ENCODE peak calls at places on chromosome 14, in six cellular contexts. V is WERI-Rb-1, O is upper lobe of right lung, F is right lobe of liver, X is endodermal cell, I is mammary epithelial cell. R is an unnamed sample. For H3K9me3, the result is how much of the 10 kb centered on the place peaks cover.

GRCh38 chr14:95620659-95621059 is 65.6 kb upstream of the TCL1B start:
- DNase-seq in V (no peak), O (no peak), F (no peak), X (no peak), I (no peak), R (no peak)

GRCh38 chr14:67514650-67515385 is 18.3 kb upstream of the PLEKHH1 start:
- DNase-seq in V (peak), O (peak), F (peak), X (peak), I (no peak), R (peak)

GRCh38 chr14:29316936-29317335 is 550.3 kb downstream of the FOXG1 start:
- DNase-seq in V (no peak), O (no peak), F (no peak), X (no peak), I (no peak), R (no peak)

GRCh38 chr14:85539510-85539909 is 9.6 kb downstream of the FLRT2 start:
- DNase-seq in V (no peak), O (no peak), F (no peak), X (no peak), I (no peak), R (no peak)

GRCh38 chr14:102018251-102018650 is 53.9 kb downstream of the DYNC1H1 start:
- DNase-seq in V (no peak), O (no peak), F (no peak), X (no peak), I (no peak), R (no peak)

GRCh38 chr14:43687866-43688265 is 819.2 kb downstream of the FSCB start:
- DNase-seq in V (no peak), O (no peak), F (no peak), X (no peak), I (peak), R (no peak)

GRCh38 chr14:64758025-64758521 is 53.8 kb downstream of the PLEKHG3 start:
- DNase-seq in V (no peak), O (no peak), F (no peak), X (peak), I (peak), R (no peak)

GRCh38 chr14:64753374-64753773 is 49.1 kb downstream of the PLEKHG3 start:
- DNase-seq in V (no peak), O (no peak), F (no peak), X (no peak), I (no peak), R (no peak)

GRCh38 chr14:68248481-68249255 is 429.1 kb downstream of the RAD51B start:
- DNase-seq in V (no peak), O (peak), F (peak), X (peak), I (peak), R (peak)

GRCh38 chr14:71933026-71933587 is 878 bp downstream of the RGS6 start:
- DNase-seq in V (no peak), O (no peak), F (no peak), X (peak), I (peak), R (no peak)

DNA sequence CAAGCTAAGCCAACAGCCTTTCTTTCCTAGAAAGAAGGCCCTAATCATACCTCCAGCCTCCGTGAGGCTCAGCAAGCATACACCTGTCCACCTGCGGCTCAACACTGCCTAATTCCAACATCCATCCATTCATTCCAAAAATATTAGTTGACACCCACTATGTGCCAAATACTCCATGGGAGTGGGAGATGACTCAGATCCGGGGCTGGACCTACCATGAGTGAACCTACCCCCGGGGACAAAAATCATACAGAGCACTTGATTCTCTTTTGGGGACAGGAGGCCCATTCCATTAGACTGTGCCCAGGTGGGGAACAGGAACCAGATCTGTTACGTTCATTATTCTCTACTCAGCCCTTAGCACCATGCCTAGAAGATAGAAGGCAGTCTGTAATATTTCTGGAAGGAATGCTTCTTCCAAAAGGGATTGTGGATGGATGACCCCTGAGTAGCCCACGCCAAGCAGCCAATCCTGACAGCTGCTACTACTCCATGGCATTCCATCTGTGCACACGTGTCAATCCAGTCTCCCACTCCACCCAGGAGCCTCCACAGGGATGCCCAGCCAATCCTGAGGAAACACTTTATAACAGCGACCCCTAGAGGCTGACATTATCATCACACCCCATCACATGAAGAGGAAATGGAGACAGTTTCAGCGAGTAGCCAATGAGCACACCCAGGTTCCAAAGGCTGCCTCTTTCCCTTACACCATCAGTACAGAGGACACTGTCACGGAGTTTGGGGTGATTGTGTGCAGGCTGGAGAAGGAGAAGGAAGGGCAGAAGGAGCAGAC is 170.7 kb downstream of the ESRRB start:
- DNase-seq in V (peak), O (no peak), F (no peak), X (peak), I (peak), R (no peak)
- TF ChIP-seq CTCF in V (peak), O (peak), F (no peak), X (peak), I (peak), R (peak)

DNA sequence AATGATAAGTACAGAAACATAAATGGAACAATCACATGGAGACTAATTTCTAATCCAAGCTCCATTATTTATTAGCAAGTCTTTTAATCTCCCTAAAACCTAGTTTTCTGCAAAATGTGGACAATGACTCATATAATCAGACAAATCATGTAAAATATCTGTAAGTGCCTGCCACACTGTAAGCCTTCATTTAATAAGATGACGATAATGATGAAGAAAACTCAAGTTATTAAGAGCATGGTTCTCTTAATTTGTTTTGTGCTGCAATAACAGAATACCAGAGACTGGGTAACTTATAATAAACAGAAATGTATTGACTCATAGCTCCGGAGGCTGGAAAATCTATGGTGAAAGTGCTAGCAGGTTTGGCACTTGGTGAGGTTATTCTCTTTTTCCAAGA is 535.3 kb upstream of the LRFN5 start:
- DNase-seq in V (no peak), O (no peak), F (no peak), X (no peak), I (no peak), R (no peak)
- H3K9me3 ChIP-seq in V (under half), O (under half), F (under half), X (under half), I (under half), R (under half)

GRCh38 chr14:104917992-104918391 is 6.7 kb upstream of the PLD4 start:
- DNase-seq in V (no peak), O (no peak), F (no peak), X (no peak), I (no peak), R (no peak)
- H3K27ac ChIP-seq in V (no peak), O (no peak), F (no peak), X (no peak), I (no peak), R (no peak)

DNA sequence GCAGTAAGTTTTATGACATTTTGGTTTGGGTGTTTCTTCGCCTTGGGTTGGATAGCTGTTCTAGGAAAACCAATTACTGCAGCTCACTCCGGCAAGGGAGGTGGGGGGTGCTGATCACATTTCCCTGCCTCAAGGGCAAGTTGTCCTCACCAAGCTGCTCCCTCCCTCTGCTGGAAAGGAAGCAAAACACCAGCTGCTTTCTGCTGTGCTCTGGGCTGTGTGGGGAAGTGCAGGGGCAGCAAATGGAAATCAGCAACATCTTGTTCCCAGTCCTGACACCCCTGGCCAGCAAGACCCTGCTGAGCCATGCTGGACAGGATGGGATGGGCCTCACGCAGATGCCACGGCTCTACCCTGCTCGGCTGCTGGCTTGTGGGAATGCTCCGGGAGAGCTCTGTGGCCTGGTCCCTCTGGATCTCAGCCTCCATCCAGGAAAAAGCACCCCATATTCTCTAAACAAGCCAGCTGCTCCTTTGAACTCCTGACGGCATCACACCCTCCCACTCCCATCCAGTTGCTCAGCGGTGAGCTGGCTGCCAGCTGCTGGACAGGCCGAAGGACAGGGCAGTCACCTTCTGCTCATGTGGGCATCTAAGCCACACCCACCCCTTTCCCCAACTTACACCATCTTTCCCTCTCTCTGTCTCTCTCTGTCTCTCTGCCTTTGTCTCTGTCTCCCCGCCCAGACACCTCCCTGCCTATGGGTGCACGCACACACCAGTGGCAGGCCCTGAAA is 52.4 kb upstream of the EIF5 start:
- DNase-seq in V (peak), O (no peak), F (peak), X (peak), I (peak), R (no peak)
- TF ChIP-seq CTCF in V (peak), O (peak), F (peak), X (peak), I (peak), R (peak)